ENCODE peak calls at places on chromosomes 1 and 21, in seven cellular contexts. C is bronchial epithelial cell, Q is endothelial cell, A is neural crest cell, D is NCI-H345, P is AG09309, T is epithelial cell of esophagus. E is an unnamed sample.

GRCh38 chr1:20112279-20113000 is 6.9 kb downstream of the PLA2G2D start:
- DNase-seq in D (no peak), A (no peak), P (no peak), C (no peak), Q (no peak), T (peak; percentile 15), E (no peak)

GRCh38 chr1:182877331-182877730 is 38.2 kb downstream of the DHX9 start:
- DNase-seq in A (no peak), T (no peak), P (no peak), C (no peak), Q (no peak), D (no peak), E (no peak)

GRCh38 chr1:91791691-91792392 is 94.1 kb downstream of the TGFBR3 start:
- DNase-seq in D (no peak), C (peak; percentile 30), P (no peak), T (peak; percentile 18), A (no peak), Q (no peak), E (no peak)

GRCh38 chr1:11943619-11944018 is 9.1 kb downstream of the PLOD1 start:
- DNase-seq in C (no peak), P (no peak), D (no peak), Q (no peak), A (no peak), T (no peak), E (no peak)

GRCh38 chr1:93255222-93256079 is 74.9 kb downstream of the CCDC18 start:
- DNase-seq in A (no peak), Q (no peak), C (peak; percentile 57), P (peak; percentile 24), T (peak; percentile 46), D (no peak), E (peak; percentile 65)

GRCh38 chr21:38909929-38910328 is 104.2 kb downstream of the ETS2 start:
- DNase-seq in T (no peak), A (no peak), P (no peak), Q (no peak), C (no peak), D (no peak), E (no peak)

GRCh38 chr1:154155282-154155681 is 409 bp upstream of the NUP210L start:
- DNase-seq in T (no peak), P (no peak), Q (peak; percentile 25), D (peak; percentile 29), C (peak; percentile 17), A (no peak), E (no peak)

GRCh38 chr1:157993179-157994080 is at the start of gene KIRREL1:
- DNase-seq in A (peak; percentile 45), T (peak; percentile 65), C (no peak), P (no peak), D (no peak), Q (peak; percentile 59), E (no peak)

GRCh38 chr21:32519945-32520884 is 65.1 kb downstream of the TCP10L start:
- DNase-seq in C (no peak), T (no peak), D (no peak), A (no peak), P (no peak), Q (no peak), E (no peak)

GRCh38 chr1:3135746-3136455 is 66.9 kb downstream of the PRDM16 start:
- DNase-seq in A (no peak), C (no peak), Q (no peak), T (no peak), P (no peak), D (no peak), E (no peak)

GRCh38 chr1:77349275-77349674 is 67.5 kb downstream of the AK5 start:
- DNase-seq in T (no peak), P (no peak), A (no peak), C (no peak), Q (no peak), D (no peak), E (no peak)

GRCh38 chr1:178055093-178055492 is 38.8 kb upstream of the RASAL2 start:
- DNase-seq in P (no peak), D (no peak), C (peak; percentile 40), A (peak; percentile 14), T (peak; percentile 39), Q (peak; percentile 42), E (no peak)

GRCh38 chr1:14140800-14141526 is 441.0 kb downstream of the PRDM2 start:
- DNase-seq in C (no peak), A (no peak), P (no peak), T (no peak), D (no peak), Q (no peak), E (no peak)

GRCh38 chr1:206922524-206922923 is 783 bp upstream of the FCMR start:
- DNase-seq in D (no peak), A (no peak), P (no peak), C (no peak), Q (no peak), T (no peak), E (no peak)

GRCh38 chr1:225426395-225427248 is 1.2 kb downstream of the LBR start:
- DNase-seq in T (peak; percentile 45), A (peak; percentile 25), C (peak; percentile 50), P (no peak), Q (no peak), D (peak; percentile 26), E (no peak)

GRCh38 chr1:76871355-76871974 is 4.2 kb downstream of the ST6GALNAC5 start:
- DNase-seq in T (no peak), A (no peak), C (no peak), P (no peak), Q (no peak), D (no peak), E (no peak)

GRCh38 chr1:201568859-201569294 is 29.9 kb downstream of the NAV1 start:
- DNase-seq in A (no peak), P (no peak), Q (no peak), T (no peak), D (no peak), C (no peak), E (no peak)

GRCh38 chr1:118863688-118864087 is 124.5 kb downstream of the TBX15 start:
- DNase-seq in A (no peak), P (no peak), T (no peak), D (no peak), C (no peak), Q (no peak), E (no peak)

GRCh38 chr21:28675265-28676041 is 317.2 kb downstream of the LTN1 start:
- DNase-seq in A (no peak), P (no peak), T (peak; percentile 64), Q (no peak), C (peak; percentile 71), D (no peak), E (no peak)

GRCh38 chr1:10724052-10724494 is 72.4 kb downstream of the CASZ1 start:
- DNase-seq in T (peak; percentile 36), D (peak; percentile 68), P (peak; percentile 10), C (peak; percentile 49), Q (no peak), A (no peak), E (no peak)

GRCh38 chr21:42346866-42347600 is 3.8 kb downstream of the TFF2 start:
- DNase-seq in C (no peak), T (no peak), Q (no peak), A (no peak), D (no peak), P (no peak), E (no peak)

GRCh38 chr1:12173631-12174121 is 6.9 kb downstream of the TNFRSF1B start:
- DNase-seq in T (no peak), C (no peak), Q (no peak), P (no peak), D (no peak), A (no peak), E (no peak)

GRCh38 chr1:177341773-177342172 is 171.0 kb downstream of the BRINP2 start:
- DNase-seq in D (no peak), A (no peak), P (no peak), Q (no peak), T (no peak), C (no peak), E (no peak)

GRCh38 chr1:201842472-201843020 is 13.6 kb downstream of the IPO9 start:
- DNase-seq in P (no peak), C (no peak), Q (no peak), T (no peak), D (no peak), A (no peak), E (no peak)

GRCh38 chr1:201713093-201713810 is 115.7 kb upstream of the IPO9 start:
- DNase-seq in C (peak; percentile 96), Q (no peak), T (peak; percentile 97), A (no peak), D (no peak), P (peak; percentile 99), E (peak; percentile 98)

GRCh38 chr1:28973850-28974841 is 59.8 kb downstream of the EPB41 start:
- DNase-seq in A (no peak), D (no peak), C (peak; percentile 70), Q (no peak), T (peak; percentile 51), P (no peak), E (no peak)

GRCh38 chr1:66563094-66563800 is 29.3 kb downstream of the SGIP1 start:
- DNase-seq in P (peak; percentile 85), T (peak; percentile 63), A (no peak), D (no peak), Q (no peak), C (peak; percentile 78), E (peak; percentile 91)

GRCh38 chr1:7026188-7026587 is 240.9 kb downstream of the CAMTA1 start:
- DNase-seq in T (peak; percentile 90), Q (no peak), A (no peak), C (peak; percentile 90), P (no peak), D (no peak), E (no peak)

GRCh38 chr1:26907071-26907922 is 6.5 kb downstream of the NR0B2 start:
- DNase-seq in D (no peak), C (peak; percentile 97), P (peak; percentile 70), A (no peak), Q (no peak), T (peak; percentile 95), E (peak; percentile 69)

E was measured in non-pigmented ciliary epithelial cell.